ENCODE peak calls at places on chromosomes 1 and 21, in six cellular contexts. Z is uterus; N is activated CD8-positive, alpha-beta memory T cell treated with anti-CD3 and anti-CD28 coated beads for 1 hour; T is stimulated activated CD8-positive, alpha-beta memory T cell treated with anti-CD3 and anti-CD28 coated beads, Interleukin-4, amount 100 ng/mL, for 1 hour; Q is T-helper 9 cell; A is left ventricle myocardium superior. B is an unnamed sample.

GRCh38 chr1:41608242-41608641 is 123.8 kb upstream of the EDN2 start:
- DNase-seq in Z (no peak), N (no peak), T (no peak), Q (no peak), A (no peak), B (peak; percentile 37)

GRCh38 chr1:48853006-48853405 is 76.3 kb upstream of the BEND5 start:
- DNase-seq in Z (no peak), N (no peak), T (no peak), Q (no peak), A (no peak), B (no peak)

GRCh38 chr1:206705187-206705586 is 20.5 kb downstream of the MAPKAPK2 start:
- DNase-seq in Z (no peak), N (no peak), T (no peak), Q (no peak), A (peak; percentile 47), B (no peak)

GRCh38 chr21:45033791-45034555 is 40.4 kb upstream of the ADARB1 start:
- DNase-seq in Z (peak; percentile 15), N (no peak), T (no peak), Q (no peak), A (no peak), B (peak; percentile 34)

GRCh38 chr1:201488817-201489581 is 17.9 kb downstream of the CSRP1 start:
- DNase-seq in Z (peak; percentile 82), N (no peak), T (no peak), Q (no peak), A (peak; percentile 67), B (no peak)

GRCh38 chr21:25842925-25843324 is 108.2 kb downstream of the GABPA start:
- DNase-seq in Z (no peak), N (no peak), T (no peak), Q (no peak), A (no peak), B (no peak)

GRCh38 chr1:178376008-178376407 is 120.8 kb downstream of the CLEC20A start:
- DNase-seq in Z (no peak), N (no peak), T (no peak), Q (no peak), A (no peak), B (no peak)

GRCh38 chr1:220915117-220915440 is 35.8 kb downstream of the HLX start:
- DNase-seq in Z (no peak), N (no peak), T (no peak), Q (no peak), A (no peak), B (no peak)

GRCh38 chr1:193325771-193326170 is 139.4 kb upstream of the B3GALT2 start:
- DNase-seq in Z (no peak), N (no peak), T (no peak), Q (no peak), A (no peak), B (no peak)

GRCh38 chr1:5513891-5514515 is 478.2 kb downstream of the NPHP4 start:
- DNase-seq in Z (no peak), N (no peak), T (no peak), Q (no peak), A (no peak), B (no peak)

GRCh38 chr1:229139320-229139719 is 131.6 kb upstream of the RAB4A start:
- DNase-seq in Z (no peak), N (no peak), T (no peak), Q (no peak), A (no peak), B (no peak)

GRCh38 chr1:110003747-110004428 is 19.3 kb downstream of the AHCYL1 start:
- DNase-seq in Z (peak; percentile 91), N (no peak), T (no peak), Q (no peak), A (peak; percentile 55), B (peak; percentile 43)

GRCh38 chr1:227947678-227948492 is at the start of gene WNT9A:
- DNase-seq in Z (peak; percentile 43), N (no peak), T (no peak), Q (no peak), A (peak; percentile 84), B (peak; percentile 46)

GRCh38 chr1:10122926-10123325 is 87.4 kb upstream of the KIF1B start:
- DNase-seq in Z (peak; percentile 58), N (no peak), T (no peak), Q (no peak), A (no peak), B (no peak)

GRCh38 chr1:39391741-39392679 is 99.4 kb upstream of the BMP8A start:
- DNase-seq in Z (peak; percentile 38), N (no peak), T (no peak), Q (no peak), A (peak; percentile 57), B (peak; percentile 44)

GRCh38 chr1:68228833-68229232 is 3.5 kb downstream of the WLS start:
- DNase-seq in Z (no peak), N (no peak), T (no peak), Q (no peak), A (no peak), B (no peak)

GRCh38 chr1:153985341-153985912 is 712 bp downstream of the RAB13 start:
- DNase-seq in Z (peak; percentile 73), N (no peak), T (no peak), Q (no peak), A (peak; percentile 49), B (peak; percentile 54)

GRCh38 chr1:77889240-77889637 is 815 bp downstream of the NEXN start:
- DNase-seq in Z (no peak), N (no peak), T (no peak), Q (no peak), A (no peak), B (no peak)

GRCh38 chr1:36008546-36009197 is 75.2 kb upstream of the TEKT2 start:
- DNase-seq in Z (no peak), N (no peak), T (no peak), Q (no peak), A (no peak), B (no peak)

GRCh38 chr1:15541231-15541792 is 14.7 kb downstream of the DNAJC16 start:
- DNase-seq in Z (no peak), N (no peak), T (no peak), Q (no peak), A (no peak), B (no peak)

GRCh38 chr21:34762761-34763160 is 94.0 kb downstream of the CLIC6 start:
- DNase-seq in Z (no peak), N (no peak), T (no peak), Q (no peak), A (no peak), B (no peak)

GRCh38 chr1:100009458-100009857 is 39.7 kb downstream of the SLC35A3 start:
- DNase-seq in Z (no peak), N (no peak), T (no peak), Q (no peak), A (no peak), B (no peak)